ENCODE peak calls at places on chromosomes 4 and X, in ten cellular contexts. Q is glutamatergic neuron, A is nephron progenitor cell, V is fibroblast of lung, B is foreskin keratinocyte, P is mucosa of descending colon, E is astrocyte of the spinal cord, H is hepatocyte, T is PC-3, M is GM20000. Y is an unnamed sample.

GRCh38 chr4:78864405-78865024 is 74.7 kb downstream of the PAQR3 start:
- DNase-seq in Q (no peak), A (peak), V (peak), B (peak), P (no peak), E (peak), H (peak), T (peak), M (peak), Y (no peak)

GRCh38 chr4:165085946-165086345 is 26.7 kb downstream of the TMEM192 start:
- DNase-seq in Q (no peak), A (no peak), V (no peak), B (no peak), P (no peak), E (no peak), H (no peak), T (no peak), M (no peak), Y (no peak)

GRCh38 chr4:48963042-48963679 is 22.9 kb upstream of the CWH43 start:
- DNase-seq in Q (peak), A (peak), V (peak), B (peak), P (peak), E (peak), H (peak), T (peak), M (peak), Y (no peak)

GRCh38 chrX:38127961-38128360 is 92.7 kb downstream of the SRPX start:
- DNase-seq in Q (no peak), A (no peak), V (no peak), B (peak), P (no peak), E (no peak), H (no peak), T (no peak), M (no peak), Y (no peak)

GRCh38 chr4:115126487-115126886 is 13.1 kb upstream of the NDST4 start:
- DNase-seq in Q (no peak), A (no peak), V (no peak), B (no peak), P (no peak), E (peak), H (no peak), T (no peak), M (no peak), Y (no peak)

GRCh38 chrX:56313308-56313707 is 81.2 kb downstream of the KLF8 start:
- DNase-seq in Q (no peak), A (no peak), V (no peak), B (peak), P (no peak), E (no peak), H (no peak), T (no peak), M (no peak), Y (no peak)

GRCh38 chr4:40306991-40307390 is 28.1 kb upstream of the CHRNA9 start:
- DNase-seq in Q (no peak), A (no peak), V (no peak), B (no peak), P (no peak), E (no peak), H (no peak), T (no peak), M (no peak), Y (no peak)

GRCh38 chr4:100049872-100050271 is 99.8 kb upstream of the H2AZ1 start:
- DNase-seq in Q (no peak), A (no peak), V (no peak), B (peak), P (no peak), E (no peak), H (no peak), T (peak), M (no peak), Y (no peak)

GRCh38 chr4:75168548-75168947 is 235.6 kb downstream of the PARM1 start:
- DNase-seq in Q (no peak), A (no peak), V (no peak), B (no peak), P (no peak), E (no peak), H (no peak), T (no peak), M (no peak), Y (no peak)

GRCh38 chr4:128387600-128388351 is 100.2 kb upstream of the PGRMC2 start:
- DNase-seq in Q (no peak), A (no peak), V (no peak), B (peak), P (no peak), E (peak), H (no peak), T (peak), M (no peak), Y (no peak)

GRCh38 chr4:66840178-66840577 is 705.1 kb downstream of the CENPC start:
- DNase-seq in Q (no peak), A (no peak), V (no peak), B (no peak), P (no peak), E (no peak), H (no peak), T (no peak), M (no peak), Y (no peak)

GRCh38 chr4:56531149-56531770 is 25.7 kb downstream of the ARL9 start:
- DNase-seq in Q (no peak), A (no peak), V (no peak), B (peak), P (no peak), E (no peak), H (no peak), T (no peak), M (no peak), Y (no peak)

GRCh38 chr4:38696697-38697096 is 32.7 kb downstream of the KLF3 start:
- DNase-seq in Q (no peak), A (no peak), V (peak), B (no peak), P (no peak), E (no peak), H (no peak), T (no peak), M (no peak), Y (no peak)

DNA sequence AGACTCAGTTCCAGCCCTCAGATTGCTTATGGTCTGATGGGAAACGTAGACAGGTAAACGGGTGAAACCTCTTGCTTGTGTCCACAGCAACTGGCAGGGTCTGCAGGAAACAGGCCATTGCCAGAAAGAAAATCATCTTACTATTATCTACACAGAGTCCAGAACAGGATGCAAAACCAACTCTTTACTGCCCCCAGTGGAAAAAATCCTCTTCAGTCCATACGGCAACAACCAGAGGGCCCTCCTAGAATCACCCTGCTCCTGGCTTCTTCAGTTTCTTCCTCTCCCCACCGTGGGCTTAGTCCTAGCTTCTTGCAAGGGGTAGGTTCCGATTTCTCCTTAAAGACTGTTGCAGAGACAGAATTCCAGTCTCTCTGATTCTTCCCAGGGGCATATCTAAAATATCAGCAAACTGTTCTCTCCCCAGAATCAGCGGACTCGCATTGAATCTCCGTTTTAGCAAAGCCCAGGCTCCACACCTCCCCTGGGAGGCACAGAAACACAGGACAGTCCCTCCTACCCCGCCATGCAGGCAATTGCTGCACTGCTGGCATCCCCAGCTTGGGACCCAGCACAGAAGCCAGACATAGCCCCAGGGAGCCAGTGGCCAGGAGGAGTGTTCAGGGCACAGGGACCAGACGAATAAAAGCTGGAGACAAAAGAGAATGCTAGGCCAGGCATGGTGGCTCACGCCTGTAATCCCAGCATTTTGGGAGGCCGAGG is 41.0 kb upstream of the SH3RF1 start:
- DNase-seq in Q (peak), A (peak), V (peak), B (peak), P (no peak), E (peak), H (peak), T (peak), M (peak), Y (no peak)
- TF ChIP-seq CTCF in Q (peak), A (peak), V (peak), B (peak), P (no peak), E (peak), H (peak), T (peak), M (peak), Y (no peak)

GRCh38 chr4:24913099-24913445 is 230 bp upstream of the CCDC149 start:
- DNase-seq in Q (no peak), A (no peak), V (peak), B (no peak), P (no peak), E (no peak), H (no peak), T (no peak), M (no peak), Y (no peak)

GRCh38 chr4:24917076-24917856 is 4.4 kb upstream of the CCDC149 start:
- DNase-seq in Q (no peak), A (peak), V (no peak), B (no peak), P (no peak), E (no peak), H (no peak), T (no peak), M (no peak), Y (no peak)

GRCh38 chr4:24914460-24914859 is 1.6 kb upstream of the CCDC149 start:
- DNase-seq in Q (no peak), A (no peak), V (no peak), B (no peak), P (no peak), E (no peak), H (no peak), T (no peak), M (no peak), Y (no peak)

GRCh38 chr4:24912252-24913098 is at the start of gene CCDC149:
- DNase-seq in Q (peak), A (peak), V (peak), B (peak), P (peak), E (peak), H (peak), T (peak), M (peak), Y (peak)

GRCh38 chr4:24915121-24915922 is 2.5 kb upstream of the CCDC149 start:
- DNase-seq in Q (no peak), A (no peak), V (peak), B (no peak), P (no peak), E (no peak), H (peak), T (peak), M (no peak), Y (no peak)
- TF ChIP-seq CTCF in Q (no peak), A (no peak), V (no peak), B (peak), P (no peak), E (peak), H (peak), T (peak), M (no peak), Y (no peak)

GRCh38 chr4:156971168-156971601 is 414 bp downstream of the PDGFC start:
- DNase-seq in Q (peak), A (peak), V (no peak), B (no peak), P (peak), E (no peak), H (no peak), T (no peak), M (peak), Y (no peak)

GRCh38 chr4:156970501-156971167 is 965 bp downstream of the PDGFC start:
- DNase-seq in Q (peak), A (peak), V (peak), B (peak), P (peak), E (no peak), H (peak), T (peak), M (peak), Y (peak)

GRCh38 chr4:156971623-156972369 is at the start of gene PDGFC:
- DNase-seq in Q (peak), A (peak), V (peak), B (peak), P (peak), E (peak), H (peak), T (peak), M (peak), Y (peak)

GRCh38 chr4:156969136-156969535 is 2.5 kb downstream of the PDGFC start:
- DNase-seq in Q (no peak), A (no peak), V (no peak), B (no peak), P (no peak), E (no peak), H (no peak), T (no peak), M (no peak), Y (no peak)

DNA sequence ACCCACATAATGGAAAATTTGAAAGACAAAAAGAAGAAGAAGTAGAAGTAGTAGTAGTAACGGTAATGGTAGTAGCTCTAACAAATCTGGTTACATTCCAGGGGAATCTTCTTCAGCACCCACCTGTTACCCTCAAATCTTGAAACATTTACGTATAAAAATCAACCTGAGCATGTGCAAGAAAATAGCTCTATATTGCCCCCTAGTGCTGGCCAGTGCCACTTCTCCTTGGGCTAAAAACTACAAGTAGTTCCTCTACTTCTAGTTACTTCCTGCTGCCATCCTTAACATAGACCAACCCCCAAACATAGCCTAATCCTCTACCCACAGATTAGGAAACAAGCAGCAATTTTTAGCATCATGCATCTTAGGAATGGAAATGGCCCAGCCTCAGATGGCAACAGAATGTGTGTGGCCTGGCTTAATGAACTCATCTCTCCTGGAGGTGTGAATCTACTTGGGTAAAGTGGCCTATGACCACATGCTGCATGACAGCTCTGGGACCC is 3.1 kb downstream of the PDGFC start:
- DNase-seq in Q (peak), A (peak), V (peak), B (peak), P (peak), E (peak), H (peak), T (peak), M (peak), Y (no peak)
- TF ChIP-seq CTCF in Q (peak), A (peak), V (peak), B (peak), P (peak), E (peak), H (peak), T (peak), M (peak), Y (no peak)

GRCh38 chrX:2408856-2409255 is 91.9 kb downstream of the DHRSX start:
- DNase-seq in Q (no peak), A (no peak), V (no peak), B (no peak), P (no peak), E (no peak), H (no peak), T (no peak), M (no peak), Y (no peak)
- TF ChIP-seq CTCF in Q (no peak), A (no peak), V (no peak), B (no peak), P (no peak), E (no peak), H (no peak), T (no peak), M (no peak), Y (no peak)

GRCh38 chr4:995311-996026 is 2.3 kb upstream of the SLC26A1 start:
- DNase-seq in Q (no peak), A (no peak), V (no peak), B (no peak), P (no peak), E (no peak), H (no peak), T (no peak), M (no peak), Y (no peak)
- TF ChIP-seq CTCF in Q (no peak), A (no peak), V (no peak), B (peak), P (no peak), E (no peak), H (no peak), T (no peak), M (no peak), Y (no peak)

DNA sequence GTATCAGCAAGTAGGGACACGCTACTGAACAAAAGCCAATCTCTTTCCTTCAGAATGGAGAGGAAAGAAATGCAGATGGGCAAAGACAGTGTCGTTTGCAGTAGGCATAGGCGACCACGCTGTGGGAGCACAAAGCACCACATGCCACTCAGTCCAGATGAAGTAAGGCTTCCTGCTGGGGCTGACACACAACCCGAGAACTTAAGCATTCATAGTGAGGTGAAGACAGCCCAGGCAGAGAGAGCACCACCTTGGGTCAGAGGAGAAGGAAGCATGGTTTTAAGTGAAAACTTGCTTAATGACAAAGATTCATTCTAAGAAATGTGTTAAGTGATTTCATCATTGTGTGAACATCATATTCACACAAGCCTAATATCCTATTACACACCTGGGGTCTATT is 238.8 kb downstream of the MGST2 start:
- DNase-seq in Q (no peak), A (no peak), V (no peak), B (no peak), P (no peak), E (no peak), H (no peak), T (no peak), M (no peak), Y (no peak)
- TF ChIP-seq CTCF in Q (no peak), A (no peak), V (no peak), B (no peak), P (no peak), E (no peak), H (no peak), T (no peak), M (no peak), Y (no peak)

GRCh38 chr4:82842593-82842992 is 44.0 kb upstream of the SCD5 start:
- DNase-seq in Q (no peak), A (no peak), V (peak), B (no peak), P (no peak), E (no peak), H (peak), T (no peak), M (no peak), Y (no peak)
- TF ChIP-seq CTCF in Q (no peak), A (peak), V (peak), B (peak), P (no peak), E (peak), H (peak), T (peak), M (no peak), Y (no peak)

DNA sequence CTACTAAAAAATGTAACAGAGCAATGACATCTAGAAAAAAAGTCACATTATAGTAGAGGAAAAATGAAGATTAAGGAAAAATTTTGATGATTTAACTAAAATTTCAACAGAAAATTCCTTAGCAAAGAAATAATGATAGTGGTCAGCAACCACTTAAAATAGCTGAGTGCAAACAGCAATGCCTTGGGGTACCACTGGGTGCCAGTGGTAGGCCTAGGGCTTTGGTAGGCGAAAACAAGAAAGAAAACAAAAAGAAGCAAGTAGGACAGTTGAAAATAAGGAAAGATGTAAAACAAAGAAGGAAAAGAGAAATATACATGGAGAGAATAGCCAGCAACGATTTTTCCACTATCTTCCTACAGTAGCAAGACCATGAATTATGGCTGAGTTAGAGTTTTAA is 313.5 kb upstream of the IRS4 start:
- DNase-seq in Q (no peak), A (no peak), V (no peak), B (no peak), P (no peak), E (no peak), H (no peak), T (no peak), M (no peak), Y (no peak)
- TF ChIP-seq CTCF in Q (peak), A (peak), V (no peak), B (peak), P (no peak), E (peak), H (peak), T (no peak), M (no peak), Y (no peak)

Y was measured in omental fat pad.